ENCODE peak calls at places on chromosomes 5 and 9, in eight cellular contexts. A is effector CD4-positive, alpha-beta T cell; D is dorsolateral prefrontal cortex; O is stimulated activated CD8-positive, alpha-beta memory T cell treated with anti-CD3 and anti-CD28 coated beads, Interleukin-12 subunit alpha, Interleukin-12 subunit beta, amount 100 ng/mL, for 1 hour; W is NCI-H1930; Y is left lung; X is NCI-H774; F is body of pancreas. T is an unnamed sample.

GRCh38 chr5:139912804-139913203 is 117.2 kb downstream of the PSD2 start:
- DNase-seq in A (no peak), D (no peak), O (no peak), W (no peak), Y (no peak), X (no peak), F (peak; percentile 86), T (no peak)

GRCh38 chr9:76377791-76378190 is 16.4 kb downstream of the RFK start:
- DNase-seq in A (no peak), D (no peak), O (no peak), W (no peak), Y (no peak), X (no peak), F (no peak), T (no peak)

GRCh38 chr5:34854459-34855174 is 15.7 kb downstream of the TTC23L start:
- DNase-seq in A (no peak), D (no peak), O (no peak), W (no peak), Y (no peak), X (peak; percentile 85), F (no peak), T (peak; percentile 84)

GRCh38 chr9:114366334-114367128 is 21.3 kb downstream of the AKNA start:
- DNase-seq in A (no peak), D (no peak), O (no peak), W (no peak), Y (no peak), X (no peak), F (no peak), T (no peak)

GRCh38 chr9:129523953-129524847 is 96.7 kb downstream of the C9orf50 start:
- DNase-seq in A (no peak), D (no peak), O (no peak), W (no peak), Y (no peak), X (no peak), F (no peak), T (no peak)

GRCh38 chr5:178869577-178869976 is 9.8 kb downstream of the ZNF354B start:
- DNase-seq in A (no peak), D (no peak), O (no peak), W (no peak), Y (no peak), X (no peak), F (no peak), T (no peak)

GRCh38 chr5:136016945-136017530 is 11.8 kb upstream of the TGFBI start:
- DNase-seq in A (no peak), D (no peak), O (no peak), W (no peak), Y (no peak), X (no peak), F (peak; percentile 23), T (no peak)

GRCh38 chr9:111399772-111400563 is 69.9 kb upstream of the OR2K2 start:
- DNase-seq in A (no peak), D (no peak), O (no peak), W (no peak), Y (peak; percentile 18), X (no peak), F (peak; percentile 22), T (peak; percentile 25)

GRCh38 chr5:23655674-23656073 is 148.3 kb downstream of the PRDM9 start:
- DNase-seq in A (no peak), D (no peak), O (no peak), W (no peak), Y (no peak), X (no peak), F (no peak), T (no peak)

GRCh38 chr9:33289501-33289900 is 815 bp upstream of the NFX1 start:
- DNase-seq in A (no peak), D (no peak), O (no peak), W (no peak), Y (no peak), X (no peak), F (no peak), T (no peak)

GRCh38 chr9:107068581-107068980 is 205.6 kb downstream of the ZNF462 start:
- DNase-seq in A (no peak), D (no peak), O (no peak), W (no peak), Y (no peak), X (no peak), F (no peak), T (no peak)

GRCh38 chr5:56288880-56289601 is 55.9 kb upstream of the ANKRD55 start:
- DNase-seq in A (no peak), D (no peak), O (no peak), W (no peak), Y (no peak), X (peak; percentile 13), F (peak; percentile 71), T (no peak)

GRCh38 chr9:22413884-22414283 is 32.7 kb upstream of the DMRTA1 start:
- DNase-seq in A (no peak), D (no peak), O (no peak), W (no peak), Y (no peak), X (no peak), F (no peak), T (no peak)

GRCh38 chr5:73519531-73520283 is 21.5 kb downstream of the BTF3 start:
- DNase-seq in A (peak; percentile 59), D (no peak), O (peak; percentile 56), W (peak; percentile 53), Y (peak; percentile 47), X (peak; percentile 73), F (peak; percentile 76), T (peak; percentile 65)

GRCh38 chr5:42514759-42515158 is 91.5 kb downstream of the GHR start:
- DNase-seq in A (no peak), D (no peak), O (no peak), W (no peak), Y (no peak), X (no peak), F (peak; percentile 26), T (no peak)

GRCh38 chr5:138276402-138277054 is 2.1 kb upstream of the GFRA3 start:
- DNase-seq in A (no peak), D (no peak), O (no peak), W (peak; percentile 26), Y (no peak), X (peak; percentile 88), F (peak; percentile 22), T (peak; percentile 64)

GRCh38 chr5:157343842-157344790 is 78.2 kb downstream of the CYFIP2 start:
- DNase-seq in A (no peak), D (no peak), O (no peak), W (no peak), Y (no peak), X (no peak), F (no peak), T (no peak)

GRCh38 chr5:143557992-143558506 is 154.6 kb upstream of the NR3C1 start:
- DNase-seq in A (no peak), D (no peak), O (no peak), W (no peak), Y (no peak), X (no peak), F (no peak), T (no peak)

GRCh38 chr9:134389659-134390058 is 63.4 kb downstream of the RXRA start:
- DNase-seq in A (no peak), D (no peak), O (no peak), W (no peak), Y (no peak), X (no peak), F (no peak), T (no peak)

GRCh38 chr9:7243838-7244237 is 486.1 kb downstream of the KDM4C start:
- DNase-seq in A (no peak), D (no peak), O (no peak), W (no peak), Y (no peak), X (peak; percentile 57), F (no peak), T (peak; percentile 52)

GRCh38 chr9:37944671-37945481 is 40.9 kb upstream of the SLC25A51 start:
- DNase-seq in A (no peak), D (no peak), O (no peak), W (no peak), Y (no peak), X (no peak), F (no peak), T (no peak)

GRCh38 chr5:31581498-31582099 is 49.5 kb downstream of the C5orf22 start:
- DNase-seq in A (no peak), D (no peak), O (no peak), W (peak; percentile 53), Y (no peak), X (peak; percentile 23), F (no peak), T (peak; percentile 51)

GRCh38 chr5:178113141-178113787 is at the start of gene N4BP3:
- DNase-seq in A (peak; percentile 67), D (no peak), O (peak; percentile 69), W (peak; percentile 54), Y (peak; percentile 91), X (peak; percentile 21), F (peak; percentile 79), T (peak; percentile 56)

GRCh38 chr9:70529833-70530232 is 115.4 kb upstream of the KLF9 start:
- DNase-seq in A (no peak), D (no peak), O (no peak), W (no peak), Y (no peak), X (no peak), F (no peak), T (no peak)